ENCODE peak calls at places on chromosome 2, in six cellular contexts. R is dorsolateral prefrontal cortex, U is ovary, P is Panc1, T is HCT116, N is upper lobe of left lung. Z is an unnamed sample.

GRCh38 chr2:224284134-224284946 is 117.6 kb downstream of the FAM124B start:
- DNase-seq in R (no peak), U (no peak), P (peak; percentile 30), T (peak; percentile 61), N (no peak), Z (no peak)

GRCh38 chr2:3168230-3168891 is 209.3 kb downstream of the EIPR1 start:
- DNase-seq in R (no peak), U (no peak), P (no peak), T (no peak), N (no peak), Z (no peak)

GRCh38 chr2:201579536-201579935 is 63.8 kb downstream of the TMEM237 start:
- DNase-seq in R (no peak), U (no peak), P (no peak), T (no peak), N (no peak), Z (no peak)

GRCh38 chr2:240968731-240969624 is 29.4 kb upstream of the SNED1 start:
- DNase-seq in R (peak; percentile 5), U (no peak), P (no peak), T (no peak), N (peak; percentile 75), Z (no peak)

GRCh38 chr2:35081001-35081628 is 1274.5 kb upstream of the CRIM1 start:
- DNase-seq in R (no peak), U (no peak), P (peak; percentile 75), T (no peak), N (no peak), Z (no peak)

GRCh38 chr2:8643996-8644356 is 37.9 kb upstream of the ID2 start:
- DNase-seq in R (no peak), U (no peak), P (no peak), T (no peak), N (no peak), Z (no peak)

GRCh38 chr2:28161466-28161865 is 231.2 kb upstream of the FOSL2 start:
- DNase-seq in R (no peak), U (no peak), P (no peak), T (no peak), N (no peak), Z (no peak)

GRCh38 chr2:171134624-171135230 is 26.0 kb downstream of the TLK1 start:
- DNase-seq in R (no peak), U (no peak), P (no peak), T (no peak), N (no peak), Z (no peak)

GRCh38 chr2:159362816-159363251 is 76.3 kb upstream of the WDSUB1 start:
- DNase-seq in R (no peak), U (no peak), P (no peak), T (no peak), N (no peak), Z (no peak)

GRCh38 chr2:222998459-222998858 is 53.5 kb upstream of the KCNE4 start:
- DNase-seq in R (no peak), U (no peak), P (no peak), T (no peak), N (no peak), Z (no peak)

GRCh38 chr2:55419236-55419513 is 481 bp downstream of the CCDC88A start:
- DNase-seq in R (no peak), U (no peak), P (no peak), T (no peak), N (no peak), Z (peak; percentile 43)

GRCh38 chr2:152054593-152054992 is 44.3 kb downstream of the CACNB4 start:
- DNase-seq in R (no peak), U (no peak), P (no peak), T (peak; percentile 36), N (no peak), Z (no peak)

GRCh38 chr2:2590796-2591541 is 259.9 kb upstream of the MYT1L start:
- DNase-seq in R (no peak), U (no peak), P (no peak), T (no peak), N (no peak), Z (no peak)

GRCh38 chr2:164771897-164772296 is 69.7 kb downstream of the COBLL1 start:
- DNase-seq in R (no peak), U (no peak), P (no peak), T (no peak), N (no peak), Z (no peak)

GRCh38 chr2:4139711-4140110 is 436.3 kb downstream of the DCDC2C start:
- DNase-seq in R (no peak), U (no peak), P (no peak), T (no peak), N (no peak), Z (no peak)

GRCh38 chr2:212667751-212668316 is 129.2 kb upstream of the ERBB4 start:
- DNase-seq in R (no peak), U (no peak), P (no peak), T (no peak), N (no peak), Z (no peak)

GRCh38 chr2:118278046-118278445 is 189.8 kb downstream of the INSIG2 start:
- DNase-seq in R (no peak), U (no peak), P (no peak), T (no peak), N (no peak), Z (no peak)
- TF ChIP-seq CTCF in R (no peak), U (no peak), P (no peak), T (no peak), N (no peak), Z (no peak)

GRCh38 chr2:104851236-104852160 is 2.4 kb upstream of the POU3F3 start:
- DNase-seq in R (peak; percentile 21), U (no peak), P (no peak), T (no peak), N (no peak), Z (no peak)
- H3K27me3 ChIP-seq in R (peaks cover 3% of the 10 kb centered on the region), U (no peaks in the 10 kb centered on the region), P (peaks cover 47% of the 10 kb centered on the region), T (peaks cover 6% of the 10 kb centered on the region), N (no peaks in the 10 kb centered on the region), Z (peaks cover 7% of the 10 kb centered on the region)

DNA sequence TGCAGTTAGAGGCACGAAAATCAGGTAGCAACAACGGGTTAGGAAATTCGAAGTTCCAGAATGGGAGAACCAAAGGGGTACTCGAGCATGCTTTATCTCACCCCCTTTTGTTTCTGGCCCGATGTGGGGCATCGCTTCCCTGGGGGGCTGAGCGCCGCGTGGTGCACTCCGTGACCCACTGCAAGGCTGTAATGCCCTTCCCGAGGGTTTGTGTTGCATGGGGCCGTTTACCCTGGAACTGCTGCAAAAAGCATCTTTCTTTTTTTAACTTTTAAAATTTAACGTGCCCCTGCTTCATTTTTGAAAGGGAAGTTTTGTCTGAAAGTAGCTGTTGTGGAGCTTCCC is 4.8 kb downstream of the GDF7 start:
- DNase-seq in R (no peak), U (no peak), P (no peak), T (no peak), N (peak; percentile 34), Z (no peak)
- H3K4me3 ChIP-seq in R (no peak overlapping the region), U (no peak overlapping the region), P (no peak overlapping the region), T (no peak overlapping the region), N (no peak overlapping the region), Z (no peak overlapping the region)

DNA sequence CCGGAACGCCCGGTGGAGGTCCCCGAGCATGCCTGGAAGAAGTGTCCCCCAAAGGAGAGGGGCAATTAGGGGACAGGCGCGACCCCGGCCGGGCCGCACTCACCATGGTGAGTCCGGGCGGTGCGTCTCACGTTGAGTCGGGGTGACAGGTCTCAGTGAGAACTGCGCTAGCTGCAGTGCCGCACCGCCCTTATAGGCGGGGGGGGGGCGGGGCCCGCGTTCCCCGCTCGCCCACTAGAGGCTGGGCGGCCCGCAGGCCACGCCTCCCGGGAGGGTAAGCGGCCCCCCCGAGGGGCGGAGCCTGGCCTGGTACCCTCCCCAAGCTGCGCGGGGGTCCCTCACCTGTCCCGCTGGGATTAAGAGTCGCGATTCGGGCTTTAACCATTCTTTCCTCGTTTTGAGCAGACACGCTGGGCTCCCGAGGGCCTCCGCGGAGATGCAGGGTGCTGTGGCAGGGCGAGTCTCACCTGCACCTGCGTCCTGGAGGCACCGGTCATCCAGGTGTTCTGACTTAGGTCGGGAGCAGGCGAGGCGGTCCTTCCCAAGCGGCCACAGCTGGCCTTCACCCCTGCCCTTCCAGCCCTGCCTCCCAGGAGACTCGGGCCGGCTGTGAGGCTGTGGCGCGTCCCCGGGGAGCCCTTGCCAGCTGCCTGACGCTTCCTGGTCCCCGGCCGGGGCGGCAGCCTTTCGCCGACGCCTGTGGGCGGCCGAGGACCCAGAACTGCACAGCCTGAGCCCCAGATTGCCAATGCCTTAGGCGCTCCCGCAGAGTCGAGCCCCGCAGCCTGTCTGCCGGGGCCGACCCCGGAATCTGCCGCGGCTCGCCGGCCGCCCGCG is at the start of gene TUBA4A:
- DNase-seq in R (peak; percentile 72), U (peak; percentile 89), P (no peak), T (peak; percentile 49), N (peak; percentile 97), Z (peak; percentile 81)
- TF ChIP-seq CTCF in R (peak; percentile 31), U (peak; percentile 31), P (no peak), T (no peak), N (peak; percentile 49), Z (no peak)

GRCh38 chr2:24209389-24210105 is 34.7 kb downstream of the FAM228A start:
- DNase-seq in R (no peak), U (no peak), P (no peak), T (no peak), N (peak; percentile 25), Z (no peak)

GRCh38 chr2:24206714-24207113 is 31.9 kb downstream of the FAM228A start:
- DNase-seq in R (no peak), U (no peak), P (no peak), T (no peak), N (no peak), Z (no peak)

GRCh38 chr2:24208490-24208889 is 33.6 kb downstream of the FAM228A start:
- DNase-seq in R (no peak), U (no peak), P (no peak), T (no peak), N (peak; percentile 61), Z (no peak)

GRCh38 chr2:24206242-24206641 is 31.4 kb downstream of the FAM228A start:
- DNase-seq in R (no peak), U (no peak), P (no peak), T (no peak), N (peak; percentile 54), Z (no peak)

GRCh38 chr2:24207359-24207758 is 32.5 kb downstream of the FAM228A start:
- DNase-seq in R (no peak), U (no peak), P (no peak), T (no peak), N (peak; percentile 37), Z (no peak)
- H3K27me3 ChIP-seq in R (no peaks in the 10 kb centered on the region), U (no peaks in the 10 kb centered on the region), P (no peaks in the 10 kb centered on the region), T (no peaks in the 10 kb centered on the region), N (no peaks in the 10 kb centered on the region), Z (no peaks in the 10 kb centered on the region)

GRCh38 chr2:108594982-108595464 is 60.8 kb downstream of the LIMS1 start:
- DNase-seq in R (no peak), U (no peak), P (peak; percentile 64), T (no peak), N (no peak), Z (no peak)
- H3K4me3 ChIP-seq in R (no peak overlapping the region), U (no peak overlapping the region), P (no peak overlapping the region), T (peak overlapping the region; percentile 42), N (no peak overlapping the region), Z (no peak overlapping the region)

DNA sequence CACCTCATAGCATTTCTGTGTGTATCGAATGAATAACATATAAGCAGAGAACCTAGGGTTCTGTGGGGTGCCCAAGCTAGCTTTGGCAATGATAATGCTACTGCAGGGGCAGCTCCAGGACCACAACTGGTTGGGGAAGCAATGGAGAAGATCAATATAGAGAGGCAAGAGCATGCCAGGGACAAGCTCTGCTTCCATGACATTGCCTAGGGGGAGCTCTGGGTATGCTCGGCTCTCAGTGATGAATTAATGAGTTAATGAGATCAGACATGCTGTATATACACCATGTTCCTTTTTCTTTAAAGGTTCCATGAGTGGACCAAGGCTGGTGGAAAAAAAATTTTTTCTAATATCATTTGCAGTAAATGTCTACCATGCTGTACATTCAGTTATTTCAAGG is 618.4 kb downstream of the BCL11A start:
- DNase-seq in R (no peak), U (no peak), P (no peak), T (no peak), N (no peak), Z (peak; percentile 9)
- TF ChIP-seq CTCF in R (no peak), U (no peak), P (no peak), T (no peak), N (no peak), Z (no peak)

Z was measured in Caco-2.